ENCODE peak calls at places on chromosomes 5 and 9, in nine cellular contexts. V, J, C, A, L, B, M, O and N are unnamed samples.

GRCh38 chr5:27217160-27217956 is 179.0 kb upstream of the CDH9 start:
- DNase-seq in M (no peak), A (no peak), L (no peak), B (peak; percentile 48), O (no peak), J (no peak), V (no peak), C (no peak), N (no peak)

GRCh38 chr9:2227468-2227867 is 212.3 kb downstream of the SMARCA2 start:
- DNase-seq in V (peak; percentile 10), O (no peak), J (no peak), M (no peak), C (no peak), L (no peak), B (no peak), A (peak; percentile 3), N (peak; percentile 66)

GRCh38 chr9:114093031-114093471 is 6.0 kb downstream of the KIF12 start:
- DNase-seq in V (no peak), A (no peak), O (no peak), L (no peak), M (no peak), C (no peak), J (no peak), B (no peak), N (peak; percentile 48)

GRCh38 chr9:131095666-131096489 is 453 bp upstream of the AIF1L start:
- DNase-seq in V (peak; percentile 94), L (no peak), J (peak; percentile 31), A (peak; percentile 51), M (peak; percentile 22), B (no peak), C (no peak), O (no peak), N (no peak)

GRCh38 chr9:129436751-129437625 is 183.9 kb downstream of the C9orf50 start:
- DNase-seq in A (peak; percentile 57), B (no peak), J (peak; percentile 85), L (no peak), C (peak; percentile 47), O (no peak), V (no peak), M (no peak), N (peak; percentile 83)

GRCh38 chr5:178068293-178068692 is 45.0 kb upstream of the N4BP3 start:
- DNase-seq in B (peak; percentile 63), M (no peak), A (no peak), O (no peak), J (no peak), V (no peak), C (no peak), L (no peak), N (no peak)

GRCh38 chr5:8907168-8907868 is 638.6 kb downstream of the SEMA5A start:
- DNase-seq in M (no peak), C (no peak), B (no peak), A (no peak), V (no peak), L (no peak), J (no peak), O (no peak), N (no peak)

GRCh38 chr9:22307013-22307711 is 139.5 kb upstream of the DMRTA1 start:
- DNase-seq in O (no peak), A (peak; percentile 54), L (no peak), B (no peak), C (no peak), V (peak; percentile 84), J (peak; percentile 29), M (peak; percentile 54), N (no peak)

GRCh38 chr9:37157978-37158377 is 37.6 kb downstream of the ZCCHC7 start:
- DNase-seq in M (no peak), L (no peak), J (no peak), B (no peak), V (no peak), O (no peak), C (no peak), A (no peak), N (no peak)

GRCh38 chr5:38467353-38468040 is 88.9 kb downstream of the LIFR start:
- DNase-seq in M (no peak), J (peak; percentile 38), C (no peak), V (no peak), A (peak; percentile 92), B (no peak), L (no peak), O (no peak), N (peak; percentile 84)

DNA sequence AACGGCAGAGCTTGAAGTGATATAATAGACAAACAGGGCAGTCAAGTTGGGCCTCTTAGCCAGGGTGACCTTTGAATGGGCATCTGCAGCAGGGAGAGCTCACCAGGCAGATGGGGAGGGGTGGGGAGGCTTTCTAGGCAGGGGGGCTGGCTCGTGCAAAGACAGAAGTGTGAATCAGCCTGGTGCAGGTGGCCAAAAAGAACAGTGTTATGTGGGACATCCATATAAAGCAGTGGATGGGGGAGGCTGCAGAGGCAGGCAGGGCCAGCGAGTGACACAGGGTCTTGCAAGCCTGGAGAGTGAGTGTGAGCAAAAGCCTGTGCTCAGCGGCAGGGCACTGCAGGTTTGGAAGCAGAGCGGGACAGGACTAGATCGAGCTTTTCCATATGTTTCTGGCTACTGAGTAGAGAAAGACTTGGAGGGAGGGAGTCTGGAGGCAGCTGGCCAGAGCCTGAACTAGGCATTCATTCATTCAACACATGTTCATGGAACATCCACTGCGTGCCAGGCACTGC is 14.2 kb upstream of the TTLL11 start:
- DNase-seq in J (no peak), A (no peak), O (no peak), C (no peak), L (no peak), B (no peak), V (no peak), M (no peak), N (peak; percentile 90)
- H3K27ac ChIP-seq in J (no peak overlapping the region), A (no peak overlapping the region), O (no peak overlapping the region), C (no peak overlapping the region), L (no peak overlapping the region), B (no peak overlapping the region), V (no peak overlapping the region), M (no peak overlapping the region), N (peak overlapping the region; percentile 71)

DNA sequence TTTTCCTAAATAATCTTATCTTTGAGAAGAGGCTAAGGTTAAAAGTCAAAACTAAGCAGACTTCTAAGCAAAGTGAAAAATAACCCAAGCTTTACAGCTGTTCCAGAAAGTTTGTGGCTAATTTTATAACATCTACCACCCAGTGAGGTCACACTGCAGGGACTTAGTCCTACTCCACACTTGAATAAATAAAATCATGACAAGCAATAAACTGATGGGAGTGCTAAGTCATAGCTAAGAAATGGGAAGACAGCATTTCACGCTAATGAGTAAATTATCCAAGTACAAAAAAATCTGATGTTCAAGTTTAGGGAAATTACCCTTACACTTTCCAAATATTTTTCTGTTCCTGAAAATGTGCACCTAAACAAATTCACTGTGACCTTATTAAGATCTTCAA is 47.7 kb downstream of the ZNF608 start:
- DNase-seq in O (no peak), C (no peak), J (no peak), A (no peak), L (no peak), B (no peak), V (no peak), M (no peak), N (no peak)
- TF ChIP-seq POLR2AphosphoS5 in O (no peak), C (no peak), J (no peak), A (no peak), L (no peak), B (no peak), V (no peak), M (no peak), N (peak; percentile 51)

GRCh38 chr9:133989554-133990365 is 2.4 kb downstream of the VAV2 start:
- DNase-seq in L (no peak), O (no peak), C (no peak), A (no peak), V (no peak), B (peak; percentile 73), J (no peak), M (no peak), N (peak; percentile 56)
- H3K4me3 ChIP-seq in L (no peak overlapping the region), O (no peak overlapping the region), C (no peak overlapping the region), A (no peak overlapping the region), V (peak overlapping the region; percentile 79), B (no peak overlapping the region), J (no peak overlapping the region), M (no peak overlapping the region), N (no peak overlapping the region)

GRCh38 chr9:35076848-35077247 is 2.9 kb downstream of the FANCG start:
- DNase-seq in L (peak; percentile 1), O (no peak), J (no peak), A (no peak), C (no peak), V (no peak), M (no peak), B (no peak), N (no peak)
- H3K27ac ChIP-seq in L (no peak overlapping the region), O (no peak overlapping the region), J (no peak overlapping the region), A (no peak overlapping the region), C (no peak overlapping the region), V (no peak overlapping the region), M (no peak overlapping the region), B (no peak overlapping the region), N (no peak overlapping the region)

GRCh38 chr5:10439692-10440091 is 2.0 kb upstream of the ROPN1L start:
- DNase-seq in L (no peak), J (no peak), B (no peak), V (no peak), A (no peak), M (no peak), C (no peak), O (no peak), N (no peak)
- TF ChIP-seq POLR2AphosphoS5 in L (no peak), J (no peak), B (peak; percentile 32), V (no peak), A (no peak), M (no peak), C (no peak), O (no peak), N (peak; percentile 7)